ENCODE peak calls at places on chromosomes 6 and 20, in seven cellular contexts. X, H, I, B, E, L and S are unnamed samples.

GRCh38 chr20:416950-417800 is 9.1 kb downstream of the RBCK1 start:
- DNase-seq in H (no peak), X (no peak), E (no peak), B (no peak), L (no peak), I (no peak), S (no peak)

GRCh38 chr20:33654680-33655161 is 7.4 kb upstream of the C20orf144 start:
- DNase-seq in L (no peak), B (no peak), E (no peak), I (no peak), H (no peak), X (peak), S (no peak)

GRCh38 chr20:22312744-22313346 is 271.5 kb downstream of the FOXA2 start:
- DNase-seq in B (peak), I (peak), H (peak), L (no peak), X (peak), E (peak), S (peak)

GRCh38 chr6:158711264-158711663 is 61.4 kb downstream of the SYTL3 start:
- DNase-seq in H (no peak), X (no peak), L (no peak), I (no peak), E (no peak), B (no peak), S (no peak)

GRCh38 chr20:62772994-62773858 is 23.0 kb upstream of the MRGBP start:
- DNase-seq in E (no peak), I (no peak), H (no peak), B (no peak), L (no peak), X (no peak), S (no peak)

GRCh38 chr20:58718729-58719128 is 26.1 kb downstream of the NPEPL1 start:
- DNase-seq in H (no peak), X (no peak), E (no peak), B (no peak), I (peak), L (no peak), S (no peak)

GRCh38 chr6:116596815-116597214 is 19.5 kb upstream of the RSPH4A start:
- DNase-seq in L (no peak), H (no peak), E (peak), I (no peak), X (no peak), B (no peak), S (no peak)

GRCh38 chr6:44219053-44219814 is 2.5 kb downstream of the MYMX start:
- DNase-seq in L (no peak), X (peak), H (no peak), B (peak), I (peak), E (peak), S (no peak)

GRCh38 chr6:137487947-137488735 is 6.1 kb downstream of the OLIG3 start:
- DNase-seq in B (no peak), H (no peak), E (no peak), L (no peak), I (peak), X (peak), S (no peak)

GRCh38 chr20:48198951-48199431 is 413.7 kb upstream of the SULF2 start:
- DNase-seq in H (no peak), L (no peak), X (no peak), I (no peak), B (no peak), E (no peak), S (no peak)

GRCh38 chr20:57620274-57620990 is at the start of gene ZBP1:
- DNase-seq in I (peak), L (peak), H (no peak), E (no peak), X (no peak), B (no peak), S (no peak)

GRCh38 chr20:47358672-47359532 is 2.4 kb upstream of the ZMYND8 start:
- DNase-seq in B (peak), H (peak), E (peak), I (no peak), X (peak), L (no peak), S (peak)

GRCh38 chr20:14245368-14245970 is 91.9 kb downstream of the FLRT3 start:
- DNase-seq in I (no peak), L (no peak), E (no peak), H (no peak), X (no peak), B (no peak), S (no peak)

GRCh38 chr6:146914563-146915483 is 289.4 kb upstream of the STXBP5 start:
- DNase-seq in E (no peak), B (peak), X (peak), I (no peak), L (no peak), H (peak), S (peak)

GRCh38 chr20:22001886-22002285 is 296.4 kb downstream of the PAX1 start:
- DNase-seq in L (no peak), I (no peak), B (no peak), X (no peak), H (no peak), E (no peak), S (no peak)

GRCh38 chr6:303948-304558 is 11.8 kb downstream of the DUSP22 start:
- DNase-seq in X (no peak), L (no peak), B (no peak), H (no peak), E (no peak), I (no peak), S (no peak)

GRCh38 chr6:87722831-87723726 is 21.0 kb upstream of the AKIRIN2 start:
- DNase-seq in B (peak), L (peak), E (peak), I (no peak), X (no peak), H (peak), S (peak)

GRCh38 chr20:11296951-11297350 is 620.7 kb upstream of the BTBD3 start:
- DNase-seq in H (no peak), B (no peak), X (no peak), I (no peak), E (no peak), L (no peak), S (no peak)

GRCh38 chr6:123997223-123997622 is 193.6 kb downstream of the NKAIN2 start:
- DNase-seq in E (no peak), H (no peak), B (peak), L (no peak), X (no peak), I (no peak), S (no peak)

GRCh38 chr6:63598001-63598250 is 25.6 kb downstream of the LOC128125822 start:
- DNase-seq in L (no peak), H (no peak), B (no peak), I (no peak), X (peak), E (no peak), S (no peak)

GRCh38 chr6:53493635-53494025 is 51.3 kb downstream of the GCLC start:
- DNase-seq in X (no peak), B (no peak), E (no peak), I (no peak), H (no peak), L (no peak), S (no peak)

GRCh38 chr6:148952147-148953041 is 205.6 kb downstream of the UST start:
- DNase-seq in B (no peak), L (no peak), X (no peak), H (no peak), I (no peak), E (no peak), S (no peak)

GRCh38 chr6:42315991-42316378 is 98.3 kb upstream of the MRPS10 start:
- DNase-seq in B (no peak), I (no peak), H (peak), E (peak), X (no peak), L (no peak), S (peak)

GRCh38 chr6:131843768-131844167 is 35.9 kb downstream of the ENPP1 start:
- DNase-seq in H (no peak), E (no peak), X (no peak), L (no peak), I (no peak), B (no peak), S (no peak)

GRCh38 chr6:100512203-100512862 is 47.6 kb upstream of the SIM1 start:
- DNase-seq in E (no peak), X (no peak), L (no peak), H (no peak), B (no peak), I (no peak), S (no peak)

GRCh38 chr6:109344226-109344625 is 38.0 kb downstream of the CD164 start:
- DNase-seq in B (no peak), E (no peak), H (no peak), L (no peak), X (no peak), I (no peak), S (no peak)

GRCh38 chr6:30876039-30876730 is 8.1 kb upstream of the DDR1 start:
- DNase-seq in L (no peak), H (peak), X (no peak), I (no peak), B (no peak), E (no peak), S (no peak)

GRCh38 chr20:16554766-16555543 is 18.3 kb downstream of the KIF16B start:
- DNase-seq in I (no peak), E (no peak), X (no peak), L (no peak), B (no peak), H (no peak), S (no peak)

DNA sequence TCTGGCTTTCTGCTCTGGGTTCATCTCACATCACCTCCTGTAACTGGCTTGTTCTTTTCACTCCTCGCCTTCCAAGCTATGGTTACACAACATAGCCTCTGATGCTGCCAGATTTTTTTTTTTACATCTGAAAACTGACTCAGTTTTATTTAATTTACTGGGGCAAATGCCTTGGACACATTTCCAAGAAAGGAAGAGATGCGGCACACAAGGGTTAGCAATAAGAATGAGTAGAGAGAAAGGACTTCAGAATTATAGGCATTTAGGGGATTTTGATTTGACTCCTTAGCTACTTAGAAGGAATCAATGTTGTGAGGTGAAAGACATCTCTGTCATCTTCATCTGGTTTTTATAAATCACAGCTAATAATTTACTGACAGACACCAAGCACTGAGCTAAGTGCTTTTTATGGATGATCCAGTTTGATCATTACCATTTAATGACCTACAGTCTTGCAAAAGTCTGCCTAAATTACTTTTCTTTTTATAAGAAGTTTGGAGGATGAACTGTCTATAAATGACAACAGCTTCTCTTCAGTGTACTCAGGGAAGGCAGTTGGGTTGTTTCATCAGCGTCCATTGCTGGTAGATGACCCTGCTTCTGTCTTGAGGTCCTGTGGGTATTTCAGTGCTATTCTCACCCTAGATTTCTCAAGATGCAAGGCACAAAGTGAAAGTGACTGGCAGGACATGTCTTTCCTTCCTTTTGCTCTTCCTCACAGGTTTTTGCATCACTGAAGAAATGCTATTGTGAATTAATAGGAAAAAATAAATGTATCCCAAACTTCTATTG is 31.1 kb downstream of the LAMA4 start:
- DNase-seq in B (no peak), I (no peak), H (no peak), E (no peak), L (no peak), X (no peak), S (no peak)
- H3K27ac ChIP-seq in B (no peak), I (no peak), H (no peak), E (no peak), L (no peak), X (peak), S (no peak)

DNA sequence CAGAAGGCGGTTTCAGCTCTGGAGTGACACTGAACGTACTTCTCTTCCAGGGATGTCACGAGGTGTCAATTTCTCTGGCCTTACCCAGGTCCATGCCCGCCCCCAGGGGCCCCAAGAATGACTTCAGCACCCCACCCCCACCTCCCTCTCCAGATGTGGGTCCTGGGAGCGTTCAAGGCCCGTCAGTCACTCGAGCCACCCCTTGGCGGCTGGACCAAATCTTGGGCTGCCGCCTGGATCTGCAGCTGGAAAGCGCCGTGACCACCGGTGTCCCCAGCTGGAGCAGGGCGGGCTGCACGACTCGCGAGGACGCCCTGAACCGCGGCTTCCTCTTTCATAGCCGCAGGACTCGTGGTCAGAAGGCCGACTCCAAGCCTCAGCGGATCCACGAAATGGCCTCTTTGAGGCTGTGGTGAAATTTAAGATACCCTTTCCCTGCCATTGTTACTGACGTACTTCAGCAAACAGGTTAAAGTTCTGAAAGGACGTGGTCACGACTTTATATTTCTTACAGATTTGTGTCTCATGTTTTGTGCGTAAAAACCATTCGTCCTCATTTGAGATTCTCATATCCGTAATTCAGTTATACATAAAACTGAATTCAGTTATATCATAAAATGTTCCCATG is 29.3 kb downstream of the TRIM38 start:
- DNase-seq in L (peak), B (peak), I (peak), H (no peak), X (peak), E (peak), S (peak)
- TF ChIP-seq SIN3A in L (peak), B (peak), I (no peak), H (no peak), X (no peak), E (no peak), S (no peak)

DNA sequence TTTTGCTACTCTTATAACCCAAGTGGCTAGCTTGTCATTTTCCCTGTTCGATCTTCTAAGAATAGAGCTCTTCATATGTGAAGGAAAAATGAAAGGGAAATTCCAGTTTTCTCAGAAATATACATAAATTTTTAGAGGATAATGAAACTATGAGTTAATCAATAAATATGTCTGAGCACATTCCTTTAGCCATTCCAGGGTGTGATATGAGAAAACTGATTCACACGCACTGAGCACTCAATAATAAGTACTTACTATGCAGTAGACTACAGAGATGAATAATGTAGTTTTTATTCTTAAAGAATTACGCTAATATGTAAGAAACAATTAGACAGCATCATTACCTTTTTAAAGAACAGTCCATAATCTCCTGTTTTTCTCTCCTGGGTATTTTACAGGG is 207.7 kb downstream of the ARHGAP18 start:
- DNase-seq in I (no peak), B (no peak), H (no peak), E (no peak), L (no peak), X (no peak), S (no peak)
- H3K27ac ChIP-seq in I (no peak), B (no peak), H (peak), E (no peak), L (no peak), X (peak), S (no peak)

GRCh38 chr20:3323398-3323797 is 84.1 kb downstream of the DNAAF9 start:
- DNase-seq in E (no peak), X (no peak), L (no peak), B (peak), I (no peak), H (no peak), S (no peak)
- TF ChIP-seq SIN3A in E (no peak), X (no peak), L (no peak), B (no peak), I (no peak), H (no peak), S (no peak)

GRCh38 chr6:16947461-16948159 is 154.2 kb upstream of the STMND1 start:
- DNase-seq in I (no peak), B (no peak), X (no peak), E (peak), H (peak), L (no peak), S (no peak)

GRCh38 chr6:16948376-16948775 is 153.5 kb upstream of the STMND1 start:
- DNase-seq in H (no peak), L (no peak), E (no peak), I (no peak), B (no peak), X (no peak), S (no peak)

GRCh38 chr6:16939839-16940238 is 162.0 kb upstream of the STMND1 start:
- DNase-seq in B (no peak), H (no peak), L (no peak), I (no peak), E (no peak), X (no peak), S (no peak)

GRCh38 chr6:16949696-16950095 is 152.2 kb upstream of the STMND1 start:
- DNase-seq in X (no peak), B (no peak), L (no peak), I (no peak), E (no peak), H (no peak), S (no peak)

GRCh38 chr6:16944601-16945000 is 157.2 kb upstream of the STMND1 start:
- DNase-seq in B (no peak), X (no peak), L (no peak), H (no peak), E (no peak), I (no peak), S (no peak)
- H3K27ac ChIP-seq in B (no peak), X (no peak), L (no peak), H (no peak), E (no peak), I (no peak), S (no peak)

DNA sequence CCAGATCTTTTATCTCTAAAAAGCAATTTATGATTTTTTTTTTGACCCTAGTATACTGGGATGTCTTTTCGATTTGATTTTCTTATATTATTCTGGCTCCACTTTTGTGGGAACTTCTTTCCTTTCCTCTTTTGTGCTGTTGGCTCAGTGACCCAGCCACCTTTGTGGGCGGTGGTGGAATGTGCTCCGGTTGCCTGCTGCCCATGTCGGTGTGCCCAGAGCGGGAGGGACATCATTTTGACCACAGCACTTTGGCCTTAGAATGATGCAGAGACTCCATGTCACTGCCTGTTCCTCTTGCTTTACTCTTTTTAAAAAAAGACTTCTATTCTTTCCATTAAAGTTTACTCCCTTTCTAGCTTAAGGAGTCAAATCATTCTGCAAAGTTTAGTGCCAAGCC is 198.0 kb downstream of the FARS2 start:
- DNase-seq in H (no peak), E (no peak), B (no peak), X (no peak), L (no peak), I (no peak), S (no peak)
- TF ChIP-seq SIN3A in H (no peak), E (no peak), B (no peak), X (no peak), L (no peak), I (no peak), S (no peak)

GRCh38 chr6:13484138-13484708 is 3.2 kb downstream of the GFOD1 start:
- DNase-seq in E (peak), I (no peak), B (no peak), H (no peak), X (no peak), L (no peak), S (no peak)

GRCh38 chr6:13480631-13481501 is 6.5 kb downstream of the GFOD1 start:
- DNase-seq in I (no peak), L (no peak), B (no peak), H (no peak), E (no peak), X (no peak), S (no peak)

GRCh38 chr6:13479971-13480434 is 7.4 kb downstream of the GFOD1 start:
- DNase-seq in B (no peak), I (no peak), X (no peak), H (no peak), L (no peak), E (no peak), S (no peak)

GRCh38 chr6:13478525-13478962 is 8.9 kb downstream of the GFOD1 start:
- DNase-seq in I (no peak), E (no peak), L (no peak), X (no peak), H (no peak), B (no peak), S (no peak)

GRCh38 chr6:13479206-13479797 is 8.1 kb downstream of the GFOD1 start:
- DNase-seq in B (no peak), L (no peak), E (no peak), H (no peak), I (no peak), X (no peak), S (no peak)
- H3K27ac ChIP-seq in B (no peak), L (peak), E (no peak), H (no peak), I (no peak), X (no peak), S (no peak)

GRCh38 chr6:34466242-34467185 is 638 bp downstream of the PACSIN1 start:
- DNase-seq in X (no peak), H (no peak), I (peak), L (no peak), B (no peak), E (no peak), S (no peak)
- TF ChIP-seq SIN3A in X (no peak), H (no peak), I (no peak), L (no peak), B (no peak), E (no peak), S (no peak)

DNA sequence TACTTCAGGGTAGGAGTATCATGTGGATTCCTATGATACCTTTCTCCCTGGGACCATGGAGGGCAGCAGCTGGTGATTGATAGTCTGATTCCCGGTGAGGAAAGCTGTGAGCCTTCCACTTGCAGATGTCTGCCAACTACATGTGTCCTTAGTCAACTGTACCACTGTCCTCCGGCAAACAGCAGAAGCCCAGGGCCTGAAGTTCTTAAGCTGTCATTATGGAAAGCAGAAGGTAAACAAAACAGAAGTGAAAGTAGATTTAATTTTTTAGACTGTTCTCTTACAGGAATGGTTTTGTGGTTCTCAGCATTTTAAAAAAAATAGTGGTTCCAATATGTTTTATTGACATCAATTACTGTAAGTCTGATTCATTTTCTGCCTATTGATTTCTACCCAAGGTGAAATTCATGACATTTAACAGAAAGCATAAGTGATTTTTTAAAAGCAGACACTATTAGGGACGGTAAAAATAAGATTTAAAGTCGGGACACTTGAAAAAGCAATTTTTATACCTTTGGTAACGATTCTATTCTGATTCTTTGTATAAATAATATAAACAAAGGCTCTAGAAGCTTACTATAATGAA is 36.6 kb downstream of the PTPN1 start:
- DNase-seq in X (no peak), H (no peak), B (no peak), I (no peak), L (no peak), E (no peak), S (no peak)
- H3K27ac ChIP-seq in X (no peak), H (no peak), B (no peak), I (no peak), L (peak), E (no peak), S (peak)

GRCh38 chr6:32971581-32972352 is 3.4 kb downstream of the BRD2 start:
- DNase-seq in H (peak), X (peak), L (peak), I (peak), B (peak), E (peak), S (peak)
- TF ChIP-seq SIN3A in H (no peak), X (peak), L (peak), I (peak), B (peak), E (peak), S (peak)